ENCODE peak calls at places on chromosomes 2 and 18, in four cellular contexts. H, T, S and N are unnamed samples. For H3K36me3 and H3K4me1, the result is how much of the 10 kb centered on the place peaks cover.

GRCh38 chr2:151575338-151575737 is 158.9 kb downstream of the NEB start:
- DNase-seq in H (no peak), T (no peak), S (peak), N (no peak)

GRCh38 chr2:14756122-14756541 is 123.6 kb downstream of the LRATD1 start:
- DNase-seq in H (no peak), T (no peak), S (no peak), N (no peak)

GRCh38 chr2:150142561-150142960 is 344.9 kb downstream of the RND3 start:
- DNase-seq in H (no peak), T (no peak), S (no peak), N (no peak)

GRCh38 chr18:80247403-80247916 is at the start of gene PARD6G:
- DNase-seq in H (peak), T (peak), S (peak), N (peak)

GRCh38 chr2:111071480-111072143 is 49.1 kb upstream of the BCL2L11 start:
- DNase-seq in H (no peak), T (no peak), S (no peak), N (no peak)

GRCh38 chr2:213188971-213189899 is 37.8 kb upstream of the IKZF2 start:
- DNase-seq in H (peak), T (no peak), S (no peak), N (no peak)

GRCh38 chr2:58976374-58977055 is 735.4 kb upstream of the FANCL start:
- DNase-seq in H (no peak), T (no peak), S (no peak), N (no peak)

GRCh38 chr18:33898427-33898826 is 320.4 kb downstream of the ASXL3 start:
- DNase-seq in H (no peak), T (no peak), S (no peak), N (no peak)

GRCh38 chr2:28513097-28513496 is 17.2 kb downstream of the PLB1 start:
- DNase-seq in H (no peak), T (no peak), S (no peak), N (no peak)

GRCh38 chr2:55048925-55049793 is 1.1 kb downstream of the RTN4 start:
- DNase-seq in H (peak), T (peak), S (peak), N (peak)

GRCh38 chr2:110679337-110679707 is 1.5 kb upstream of the BUB1 start:
- DNase-seq in H (no peak), T (no peak), S (peak), N (no peak)

GRCh38 chr2:96762529-96763253 is 2.0 kb downstream of the CNNM4 start:
- DNase-seq in H (no peak), T (no peak), S (no peak), N (no peak)

GRCh38 chr2:1483551-1483950 is 70.3 kb downstream of the TPO start:
- DNase-seq in H (no peak), T (peak), S (no peak), N (no peak)

GRCh38 chr2:127423476-127423840 is 5.2 kb downstream of the PROC start:
- DNase-seq in H (no peak), T (no peak), S (no peak), N (peak)

GRCh38 chr18:24835751-24836150 is 375.3 kb downstream of the HRH4 start:
- DNase-seq in H (no peak), T (no peak), S (no peak), N (no peak)

GRCh38 chr2:27527182-27527581 is 30.5 kb downstream of the GCKR start:
- DNase-seq in H (no peak), T (no peak), S (no peak), N (no peak)

GRCh38 chr18:8422391-8422790 is 186.8 kb upstream of the RAB12 start:
- DNase-seq in H (no peak), T (no peak), S (no peak), N (no peak)

GRCh38 chr18:36403896-36404824 is 106.6 kb downstream of the FHOD3 start:
- DNase-seq in H (no peak), T (no peak), S (no peak), N (no peak)

GRCh38 chr18:36399055-36399454 is 101.5 kb downstream of the FHOD3 start:
- DNase-seq in H (no peak), T (no peak), S (peak), N (no peak)

GRCh38 chr18:36398419-36398818 is 100.9 kb downstream of the FHOD3 start:
- DNase-seq in H (no peak), T (no peak), S (no peak), N (no peak)

GRCh38 chr18:36402765-36403396 is 105.4 kb downstream of the FHOD3 start:
- DNase-seq in H (no peak), T (no peak), S (peak), N (no peak)

GRCh38 chr18:36401462-36401861 is 103.9 kb downstream of the FHOD3 start:
- DNase-seq in H (no peak), T (no peak), S (no peak), N (no peak)
- H3K36me3 ChIP-seq in H (under half), T (under half), S (under half), N (under half)

GRCh38 chr2:43176449-43176848 is 50.0 kb downstream of the ZFP36L2 start:
- DNase-seq in H (no peak), T (no peak), S (no peak), N (no peak)
- H3K4me1 ChIP-seq in H (half or more), T (under half), S (under half), N (under half)

DNA sequence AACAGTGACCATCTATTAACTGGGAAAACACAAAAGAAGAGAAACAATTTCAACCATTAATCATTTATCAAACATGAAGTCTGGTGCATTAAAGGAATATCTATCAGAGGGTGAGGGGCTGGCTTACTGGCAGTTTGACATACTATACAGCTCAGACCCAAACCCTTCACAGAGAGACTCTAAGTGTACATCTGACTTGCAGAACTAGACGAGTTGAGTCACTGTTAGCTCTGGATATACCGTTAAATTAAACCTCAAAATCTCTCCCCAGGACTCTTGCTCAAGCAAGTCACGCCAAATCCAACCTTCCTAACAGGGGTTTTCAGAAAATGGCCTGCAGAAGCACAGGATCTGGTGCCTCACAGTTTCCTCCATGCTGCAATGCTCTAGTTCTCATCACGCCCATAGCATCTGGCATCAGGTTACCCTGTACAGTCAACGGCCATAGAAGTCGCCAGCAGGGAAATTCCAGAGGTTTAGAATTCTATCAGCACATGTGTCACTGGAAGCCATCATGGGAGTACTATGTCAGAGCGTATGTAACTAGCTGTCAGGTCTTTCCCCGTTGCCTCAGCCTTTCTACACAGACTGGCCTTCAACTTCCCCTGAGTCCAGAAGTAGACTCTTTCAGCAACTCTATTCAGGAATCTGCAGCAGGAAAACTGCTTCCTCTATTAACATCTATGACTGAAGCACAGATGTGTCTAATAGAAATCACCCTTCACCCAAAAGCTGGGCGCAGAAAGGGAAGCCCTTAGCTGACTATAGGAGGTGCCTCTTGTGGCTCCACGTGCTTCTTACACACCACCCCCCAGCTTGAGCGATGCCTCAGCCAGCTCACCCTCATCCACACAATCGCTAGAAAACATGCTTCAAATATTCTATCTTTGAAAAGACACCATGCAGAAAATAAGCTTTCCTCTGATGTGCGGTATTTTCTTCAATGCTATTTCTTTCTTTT is 9.3 kb downstream of the TGOLN2 start:
- DNase-seq in H (no peak), T (no peak), S (no peak), N (no peak)
- H3K36me3 ChIP-seq in H (half or more), T (half or more), S (under half), N (under half)

GRCh38 chr2:106026271-106027190 is 167.6 kb downstream of the UXS1 start:
- DNase-seq in H (no peak), T (no peak), S (no peak), N (no peak)
- H3K4me1 ChIP-seq in H (under half), T (under half), S (under half), N (under half)

DNA sequence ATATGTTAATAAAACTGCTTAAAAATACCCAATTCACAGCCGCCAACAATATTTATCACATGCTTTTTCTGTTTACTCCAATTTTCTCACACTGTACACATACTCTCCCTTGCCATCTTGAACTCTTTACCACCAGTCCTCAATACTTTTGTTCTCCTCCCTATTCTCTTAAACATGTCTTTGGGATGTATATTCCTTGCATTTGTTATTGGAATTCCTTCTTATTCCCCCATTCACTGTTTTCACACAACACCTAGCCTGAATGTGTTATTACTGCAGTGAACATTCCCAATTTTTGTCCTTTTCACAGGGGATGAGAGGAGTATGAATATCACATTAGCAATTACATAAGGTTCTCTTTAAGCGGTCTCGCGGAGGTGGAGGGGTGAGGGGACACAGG is 94.7 kb downstream of the USP34 start:
- DNase-seq in H (no peak), T (no peak), S (no peak), N (no peak)
- H3K36me3 ChIP-seq in H (half or more), T (half or more), S (under half), N (under half)

GRCh38 chr2:160407393-160408204 is 86.0 kb downstream of the RBMS1 start:
- DNase-seq in H (peak), T (no peak), S (peak), N (peak)
- H3K4me1 ChIP-seq in H (half or more), T (half or more), S (half or more), N (under half)

GRCh38 chr2:11224887-11225286 is 69.6 kb downstream of the SLC66A3 start:
- DNase-seq in H (no peak), T (no peak), S (no peak), N (no peak)
- H3K36me3 ChIP-seq in H (half or more), T (under half), S (under half), N (under half)

GRCh38 chr2:38465789-38466127 is 88.7 kb upstream of the ATL2 start:
- DNase-seq in H (peak), T (no peak), S (peak), N (peak)

GRCh38 chr2:38466849-38467767 is 90.0 kb upstream of the ATL2 start:
- DNase-seq in H (no peak), T (no peak), S (no peak), N (no peak)

GRCh38 chr2:38466409-38466808 is 89.3 kb upstream of the ATL2 start:
- DNase-seq in H (no peak), T (no peak), S (no peak), N (no peak)

GRCh38 chr2:38470115-38470514 is 93.0 kb upstream of the ATL2 start:
- DNase-seq in H (no peak), T (no peak), S (no peak), N (no peak)

DNA sequence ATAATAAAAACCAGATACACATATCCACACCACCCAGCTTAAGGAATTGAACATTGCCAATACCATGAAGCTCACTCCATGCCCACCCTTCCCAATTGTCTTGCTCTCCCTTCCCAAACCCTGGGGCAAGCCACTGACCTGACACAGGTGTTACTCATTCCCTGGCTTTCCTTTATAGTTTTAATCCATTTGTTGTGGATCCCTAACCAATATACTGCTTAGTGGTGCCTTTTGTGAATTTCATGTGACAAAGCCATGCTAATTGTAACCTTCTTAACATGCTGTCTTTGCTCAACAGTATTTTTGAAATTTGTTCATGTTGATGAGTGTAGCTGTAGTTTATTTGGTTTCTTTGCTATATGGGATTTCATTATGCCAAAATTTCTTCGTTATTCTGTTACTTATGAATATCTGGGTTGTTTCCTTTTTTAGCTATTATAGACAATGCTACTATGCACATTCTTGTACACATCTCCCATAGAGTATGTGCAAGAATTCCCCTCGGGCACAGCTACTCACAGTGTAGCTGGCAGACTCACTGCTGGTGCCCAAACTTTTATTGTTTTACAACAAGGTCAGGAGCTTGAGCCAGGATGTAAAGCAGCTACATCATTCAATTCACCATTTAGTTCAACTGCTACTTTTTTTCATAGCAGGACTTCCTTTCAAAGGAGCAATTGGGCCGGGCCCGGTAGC is 90.8 kb upstream of the ATL2 start:
- DNase-seq in H (no peak), T (no peak), S (no peak), N (no peak)
- H3K4me1 ChIP-seq in H (under half), T (under half), S (under half), N (under half)

GRCh38 chr2:119372778-119373568 is 6.2 kb downstream of the DBI start:
- DNase-seq in H (no peak), T (no peak), S (no peak), N (no peak)
- H3K36me3 ChIP-seq in H (half or more), T (half or more), S (under half), N (under half)

DNA sequence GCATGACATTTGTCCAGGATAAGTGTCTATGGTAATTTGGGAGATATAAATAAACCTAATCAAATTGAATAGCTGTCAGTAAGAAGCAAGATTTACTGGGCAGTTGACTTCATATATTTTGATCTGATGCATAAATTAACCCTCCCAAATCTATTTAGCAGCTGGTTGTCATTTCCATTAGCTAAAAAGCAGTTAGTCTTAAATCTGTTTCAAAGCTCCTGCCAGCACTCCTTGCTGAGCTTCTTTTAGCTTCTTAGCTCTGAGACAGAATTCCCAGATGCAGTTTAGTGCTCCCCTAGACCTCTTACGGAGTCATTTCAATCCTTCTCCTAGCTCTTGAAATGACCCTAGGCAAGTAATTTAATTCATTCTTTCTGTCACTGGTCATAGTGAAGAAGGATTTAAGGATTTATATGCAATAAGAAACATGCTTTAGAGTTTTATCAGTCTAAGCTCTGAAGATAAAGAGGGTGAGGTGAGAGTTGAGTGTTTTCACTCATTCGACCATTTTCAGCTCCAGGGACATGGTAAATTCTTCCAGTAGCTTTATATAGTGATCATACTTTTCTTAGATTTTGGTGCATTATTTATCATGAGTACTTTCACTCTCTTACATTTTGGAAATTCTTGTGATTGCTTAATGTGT is 98.9 kb downstream of the PHLPP1 start:
- DNase-seq in H (no peak), T (no peak), S (no peak), N (no peak)
- H3K4me1 ChIP-seq in H (half or more), T (under half), S (under half), N (under half)